ENCODE peak calls at places on chromosomes 16 and 17, in seven cellular contexts. One of them, this sample, is unnamed.

GRCh38 chr16:57265850-57266530 is 18.5 kb downstream of the PLLP start:
- DNase-seq in progenitor cell of endocrine pancreas: no peak
- DNase-seq in neural crest cell: no peak
- DNase-seq in foreskin fibroblast: no peak
- DNase-seq in AG04450: no peak
- DNase-seq in GM13976: no peak
- DNase-seq in dorsolateral prefrontal cortex: peak
- DNase-seq in this sample: no peak

GRCh38 chr16:10368984-10369551 is 16.8 kb upstream of the ATF7IP2 start:
- DNase-seq in dorsolateral prefrontal cortex: no peak
- DNase-seq in AG04450: no peak
- DNase-seq in progenitor cell of endocrine pancreas: no peak
- DNase-seq in GM13976: no peak
- DNase-seq in neural crest cell: no peak
- DNase-seq in foreskin fibroblast: no peak
- DNase-seq in this sample: no peak

GRCh38 chr17:61201211-61201610 is 198.4 kb upstream of the TBX2 start:
- DNase-seq in neural crest cell: no peak
- DNase-seq in AG04450: peak
- DNase-seq in foreskin fibroblast: peak
- DNase-seq in progenitor cell of endocrine pancreas: no peak
- DNase-seq in GM13976: no peak
- DNase-seq in dorsolateral prefrontal cortex: no peak
- DNase-seq in this sample: no peak

GRCh38 chr17:34001246-34001645 is 253.8 kb upstream of the CCL2 start:
- DNase-seq in neural crest cell: no peak
- DNase-seq in GM13976: no peak
- DNase-seq in foreskin fibroblast: no peak
- DNase-seq in progenitor cell of endocrine pancreas: no peak
- DNase-seq in AG04450: no peak
- DNase-seq in dorsolateral prefrontal cortex: no peak
- DNase-seq in this sample: no peak

GRCh38 chr16:19168173-19169080 is at the start of gene SYT17:
- DNase-seq in AG04450: no peak
- DNase-seq in neural crest cell: peak
- DNase-seq in GM13976: peak
- DNase-seq in dorsolateral prefrontal cortex: no peak
- DNase-seq in progenitor cell of endocrine pancreas: peak
- DNase-seq in foreskin fibroblast: peak
- DNase-seq in this sample: peak

GRCh38 chr16:31010539-31010938 is at the start of gene STX1B:
- DNase-seq in AG04450: no peak
- DNase-seq in progenitor cell of endocrine pancreas: no peak
- DNase-seq in foreskin fibroblast: peak
- DNase-seq in GM13976: no peak
- DNase-seq in neural crest cell: peak
- DNase-seq in dorsolateral prefrontal cortex: peak
- DNase-seq in this sample: no peak

GRCh38 chr17:7466644-7467341 is 12.6 kb downstream of the ZBTB4 start:
- DNase-seq in dorsolateral prefrontal cortex: no peak
- DNase-seq in neural crest cell: no peak
- DNase-seq in GM13976: no peak
- DNase-seq in AG04450: no peak
- DNase-seq in foreskin fibroblast: peak
- DNase-seq in progenitor cell of endocrine pancreas: no peak
- DNase-seq in this sample: no peak

GRCh38 chr16:85676466-85676865 is 12.3 kb downstream of the GINS2 start:
- DNase-seq in neural crest cell: no peak
- DNase-seq in progenitor cell of endocrine pancreas: no peak
- DNase-seq in AG04450: no peak
- DNase-seq in GM13976: no peak
- DNase-seq in foreskin fibroblast: no peak
- DNase-seq in dorsolateral prefrontal cortex: no peak
- DNase-seq in this sample: no peak

GRCh38 chr17:29584452-29585079 is 4.9 kb downstream of the GIT1 start:
- DNase-seq in foreskin fibroblast: no peak
- DNase-seq in neural crest cell: no peak
- DNase-seq in AG04450: no peak
- DNase-seq in dorsolateral prefrontal cortex: peak
- DNase-seq in progenitor cell of endocrine pancreas: no peak
- DNase-seq in GM13976: no peak
- DNase-seq in this sample: no peak

GRCh38 chr17:2259769-2260536 is 43.6 kb downstream of the SMG6 start:
- DNase-seq in AG04450: no peak
- DNase-seq in GM13976: peak
- DNase-seq in dorsolateral prefrontal cortex: peak
- DNase-seq in foreskin fibroblast: peak
- DNase-seq in progenitor cell of endocrine pancreas: no peak
- DNase-seq in neural crest cell: no peak
- DNase-seq in this sample: peak

GRCh38 chr17:51152766-51153209 is 571 bp upstream of the NME1 start:
- DNase-seq in GM13976: peak
- DNase-seq in dorsolateral prefrontal cortex: no peak
- DNase-seq in foreskin fibroblast: peak
- DNase-seq in neural crest cell: no peak
- DNase-seq in progenitor cell of endocrine pancreas: no peak
- DNase-seq in AG04450: no peak
- DNase-seq in this sample: no peak

GRCh38 chr16:47204736-47205499 is 61.2 kb upstream of the NETO2 start:
- DNase-seq in foreskin fibroblast: no peak
- DNase-seq in neural crest cell: no peak
- DNase-seq in dorsolateral prefrontal cortex: no peak
- DNase-seq in progenitor cell of endocrine pancreas: no peak
- DNase-seq in GM13976: no peak
- DNase-seq in AG04450: no peak
- DNase-seq in this sample: no peak

GRCh38 chr16:88502371-88502770 is 49.3 kb downstream of the ZFPM1 start:
- DNase-seq in progenitor cell of endocrine pancreas: no peak
- DNase-seq in dorsolateral prefrontal cortex: no peak
- DNase-seq in AG04450: no peak
- DNase-seq in GM13976: no peak
- DNase-seq in neural crest cell: no peak
- DNase-seq in foreskin fibroblast: no peak
- DNase-seq in this sample: no peak

GRCh38 chr17:35780876-35781409 is 14.5 kb downstream of the MMP28 start:
- DNase-seq in foreskin fibroblast: peak
- DNase-seq in GM13976: no peak
- DNase-seq in neural crest cell: no peak
- DNase-seq in AG04450: no peak
- DNase-seq in dorsolateral prefrontal cortex: no peak
- DNase-seq in progenitor cell of endocrine pancreas: no peak
- DNase-seq in this sample: no peak

DNA sequence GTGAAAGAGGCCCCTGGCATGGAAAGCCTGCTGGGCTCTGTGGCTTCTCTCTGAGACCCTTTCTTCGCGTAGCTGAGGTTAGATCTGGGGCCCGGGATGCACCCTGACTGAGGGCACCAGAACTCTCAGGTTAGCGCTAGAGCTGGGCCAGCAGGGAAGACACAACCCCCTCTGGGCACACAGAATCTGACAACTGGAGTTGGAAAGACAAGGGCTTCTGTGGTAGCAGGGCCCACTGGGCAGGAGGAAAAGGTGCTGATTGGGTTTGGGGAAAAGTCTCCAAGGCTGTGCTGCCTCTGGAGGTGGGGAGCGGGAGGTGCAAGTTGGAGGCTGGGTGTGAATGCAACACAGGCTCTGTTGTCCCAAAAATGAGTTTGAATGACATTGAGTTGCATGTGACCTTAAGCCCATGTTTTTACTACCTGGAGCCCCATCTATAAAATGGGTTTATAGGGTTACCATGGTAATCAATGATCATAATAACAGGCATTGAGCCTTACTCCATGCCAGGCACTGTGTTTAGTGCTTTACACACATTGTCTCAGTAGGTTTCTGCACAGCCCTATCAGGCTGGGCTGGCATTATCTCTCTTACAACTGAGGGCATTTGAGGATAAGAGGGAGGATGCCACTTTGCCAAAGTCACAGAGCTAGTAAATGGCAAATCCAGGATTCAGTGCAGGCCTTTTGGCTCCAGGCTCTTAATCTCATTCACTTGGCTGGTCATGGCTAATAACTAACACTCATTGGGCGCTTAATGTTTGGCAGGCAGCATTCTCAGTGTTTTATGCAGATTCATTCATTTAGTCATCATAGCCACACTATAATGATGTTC is 9.5 kb upstream of the IGFBP4 start:
- DNase-seq in dorsolateral prefrontal cortex: no peak
- DNase-seq in foreskin fibroblast: no peak
- DNase-seq in neural crest cell: no peak
- DNase-seq in AG04450: no peak
- DNase-seq in GM13976: no peak
- DNase-seq in progenitor cell of endocrine pancreas: no peak
- DNase-seq in this sample: no peak
- TF ChIP-seq CTCF in dorsolateral prefrontal cortex: peak
- TF ChIP-seq CTCF in foreskin fibroblast: peak
- TF ChIP-seq CTCF in neural crest cell: peak
- TF ChIP-seq CTCF in AG04450: peak
- TF ChIP-seq CTCF in GM13976: peak
- TF ChIP-seq CTCF in progenitor cell of endocrine pancreas: peak
- TF ChIP-seq CTCF in this sample: peak

GRCh38 chr16:63720848-63721247 is 1401.0 kb downstream of the CDH11 start:
- DNase-seq in AG04450: no peak
- DNase-seq in dorsolateral prefrontal cortex: no peak
- DNase-seq in neural crest cell: no peak
- DNase-seq in progenitor cell of endocrine pancreas: no peak
- DNase-seq in foreskin fibroblast: no peak
- DNase-seq in GM13976: no peak
- DNase-seq in this sample: no peak
- TF ChIP-seq CTCF in AG04450: no peak
- TF ChIP-seq CTCF in dorsolateral prefrontal cortex: no peak
- TF ChIP-seq CTCF in neural crest cell: no peak
- TF ChIP-seq CTCF in progenitor cell of endocrine pancreas: peak
- TF ChIP-seq CTCF in foreskin fibroblast: peak
- TF ChIP-seq CTCF in GM13976: no peak
- TF ChIP-seq CTCF in this sample: no peak

GRCh38 chr17:45316271-45317112 is at the start of gene MAP3K14:
- DNase-seq in GM13976: peak
- DNase-seq in foreskin fibroblast: peak
- DNase-seq in neural crest cell: peak
- DNase-seq in dorsolateral prefrontal cortex: peak
- DNase-seq in progenitor cell of endocrine pancreas: peak
- DNase-seq in AG04450: no peak
- DNase-seq in this sample: no peak
- TF ChIP-seq CTCF in GM13976: no peak
- TF ChIP-seq CTCF in foreskin fibroblast: no peak
- TF ChIP-seq CTCF in neural crest cell: peak
- TF ChIP-seq CTCF in dorsolateral prefrontal cortex: no peak
- TF ChIP-seq CTCF in progenitor cell of endocrine pancreas: peak
- TF ChIP-seq CTCF in AG04450: peak
- TF ChIP-seq CTCF in this sample: peak

DNA sequence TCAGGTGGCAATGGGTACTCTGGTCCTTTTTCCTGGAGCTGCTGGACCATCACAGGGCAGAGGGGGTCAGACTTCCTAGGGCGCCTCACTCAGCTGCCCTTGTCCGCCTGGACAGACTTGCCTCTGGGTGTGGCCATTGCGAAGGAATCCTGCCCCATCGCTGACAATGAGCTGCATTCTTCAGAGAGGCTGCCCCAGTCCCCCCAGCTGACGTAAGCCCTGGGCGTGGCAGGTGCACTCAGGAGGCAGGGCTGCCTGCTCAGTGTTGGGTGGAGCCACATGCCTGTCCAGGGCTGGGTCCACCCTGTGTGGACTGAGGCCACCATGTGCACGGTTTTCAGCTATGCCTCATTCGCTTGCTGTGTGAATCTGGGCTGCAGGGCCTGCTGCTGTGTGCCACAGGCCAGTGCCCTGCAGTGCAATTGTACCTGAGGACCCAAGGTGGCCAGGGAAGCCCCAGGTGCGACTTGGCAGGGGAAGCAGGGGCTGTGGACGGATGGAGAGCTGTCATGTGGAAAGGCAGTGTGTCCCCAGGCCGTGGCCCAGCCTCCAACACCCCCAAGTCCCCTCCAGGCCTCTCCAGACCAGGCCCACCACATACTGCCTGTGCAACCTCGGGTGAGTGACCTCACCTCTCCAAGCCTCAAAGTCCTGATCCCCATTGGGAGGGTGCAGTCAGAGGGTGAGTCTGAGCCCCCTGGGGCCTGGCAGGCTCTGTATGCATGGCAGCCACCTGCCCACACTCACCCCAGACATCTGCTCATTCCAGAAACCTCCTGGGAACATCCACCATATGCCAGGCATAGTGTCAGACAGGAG is 14.0 kb upstream of the MPRIP start:
- DNase-seq in neural crest cell: peak
- DNase-seq in AG04450: no peak
- DNase-seq in progenitor cell of endocrine pancreas: peak
- DNase-seq in foreskin fibroblast: peak
- DNase-seq in dorsolateral prefrontal cortex: no peak
- DNase-seq in GM13976: no peak
- DNase-seq in this sample: no peak
- TF ChIP-seq CTCF in neural crest cell: no peak
- TF ChIP-seq CTCF in AG04450: no peak
- TF ChIP-seq CTCF in progenitor cell of endocrine pancreas: no peak
- TF ChIP-seq CTCF in foreskin fibroblast: no peak
- TF ChIP-seq CTCF in dorsolateral prefrontal cortex: no peak
- TF ChIP-seq CTCF in GM13976: no peak
- TF ChIP-seq CTCF in this sample: no peak